ENCODE peak calls at places on chromosomes 7 and 10, in six cellular contexts. X is spleen, N is foreskin fibroblast, P is IMR-90, B is fibroblast of mammary gland, J is AG04450. Y is an unnamed sample.

GRCh38 chr10:69344591-69345244 is 66.4 kb downstream of the HK1 start:
- DNase-seq in X (peak), B (no peak), P (no peak), J (no peak), N (no peak), Y (no peak)

GRCh38 chr7:79523426-79523825 is 70.0 kb upstream of the MAGI2 start:
- DNase-seq in X (no peak), N (peak), B (peak), P (peak), J (no peak), Y (no peak)

GRCh38 chr7:105487559-105488218 is 34.4 kb downstream of the PUS7 start:
- DNase-seq in B (peak), P (peak), N (peak), J (peak), X (no peak), Y (no peak)

GRCh38 chr7:69746383-69746782 is 148.1 kb downstream of the AUTS2 start:
- DNase-seq in B (no peak), J (no peak), X (no peak), N (no peak), P (no peak), Y (no peak)

GRCh38 chr10:75776738-75777504 is 345.5 kb downstream of the LRMDA start:
- DNase-seq in P (no peak), B (no peak), J (no peak), X (no peak), N (no peak), Y (no peak)

GRCh38 chr10:24209421-24209770 is 458 bp downstream of the KIAA1217 start:
- DNase-seq in B (peak), X (no peak), P (peak), J (no peak), N (peak), Y (no peak)

GRCh38 chr7:48424731-48425130 is 253.5 kb downstream of the ABCA13 start:
- DNase-seq in B (peak), N (no peak), P (peak), X (no peak), J (no peak), Y (no peak)

GRCh38 chr7:139095194-139095659 is 14.3 kb downstream of the ZC3HAV1 start:
- DNase-seq in J (no peak), X (peak), B (no peak), P (no peak), N (no peak), Y (no peak)

GRCh38 chr7:10128748-10129147 is 844.9 kb upstream of the PHF14 start:
- DNase-seq in P (no peak), X (no peak), B (no peak), J (no peak), N (no peak), Y (no peak)
- TF ChIP-seq CTCF in P (no peak), X (no peak), B (no peak), J (no peak), N (no peak), Y (no peak)

GRCh38 chr10:117138838-117139580 is 939 bp upstream of the VAX1 start:
- DNase-seq in P (no peak), X (no peak), N (no peak), B (no peak), J (no peak), Y (no peak)
- H3K4me3 ChIP-seq in P (no peak), X (no peak), N (no peak), B (no peak), J (no peak), Y (no peak)

GRCh38 chr10:73773152-73773879 is 8.5 kb upstream of the CHCHD1 start:
- DNase-seq in J (no peak), P (peak), X (no peak), B (peak), N (peak), Y (no peak)

GRCh38 chr10:73771722-73772279 is 10.0 kb upstream of the CHCHD1 start:
- DNase-seq in J (peak), B (peak), X (peak), P (peak), N (peak), Y (no peak)

GRCh38 chr10:73769396-73769795 is 12.5 kb upstream of the CHCHD1 start:
- DNase-seq in P (no peak), N (no peak), X (no peak), B (no peak), J (no peak), Y (no peak)

GRCh38 chr10:73774637-73775036 is 7.2 kb upstream of the CHCHD1 start:
- DNase-seq in J (no peak), N (peak), X (no peak), P (peak), B (peak), Y (no peak)

GRCh38 chr10:73772280-73773151 is 9.3 kb upstream of the CHCHD1 start:
- DNase-seq in X (peak), B (peak), P (peak), N (peak), J (peak), Y (peak)
- TF ChIP-seq CTCF in X (peak), B (no peak), P (peak), N (no peak), J (no peak), Y (no peak)

GRCh38 chr7:157278791-157279678 is 57.8 kb upstream of the DNAJB6 start:
- DNase-seq in B (peak), J (no peak), P (no peak), N (peak), X (peak), Y (no peak)
- H3K4me3 ChIP-seq in B (peak), J (peak), P (no peak), N (peak), X (peak), Y (peak)

GRCh38 chr7:94394058-94394398 is 667 bp upstream of the COL1A2 start:
- DNase-seq in B (peak), N (no peak), P (peak), X (no peak), J (peak), Y (no peak)
- TF ChIP-seq CTCF in B (no peak), N (no peak), P (no peak), X (no peak), J (no peak), Y (no peak)

GRCh38 chr7:150383710-150384397 is 4.7 kb downstream of the ZNF775 start:
- DNase-seq in N (no peak), J (no peak), B (no peak), P (no peak), X (no peak), Y (no peak)

GRCh38 chr7:150385240-150385830 is 6.2 kb downstream of the ZNF775 start:
- DNase-seq in J (no peak), X (no peak), B (no peak), N (no peak), P (no peak), Y (no peak)

GRCh38 chr7:150382123-150382843 is 3.2 kb downstream of the ZNF775 start:
- DNase-seq in J (no peak), X (no peak), N (no peak), P (no peak), B (no peak), Y (no peak)

GRCh38 chr7:150382844-150383225 is 3.7 kb downstream of the ZNF775 start:
- DNase-seq in J (no peak), B (peak), X (no peak), N (peak), P (no peak), Y (no peak)

DNA sequence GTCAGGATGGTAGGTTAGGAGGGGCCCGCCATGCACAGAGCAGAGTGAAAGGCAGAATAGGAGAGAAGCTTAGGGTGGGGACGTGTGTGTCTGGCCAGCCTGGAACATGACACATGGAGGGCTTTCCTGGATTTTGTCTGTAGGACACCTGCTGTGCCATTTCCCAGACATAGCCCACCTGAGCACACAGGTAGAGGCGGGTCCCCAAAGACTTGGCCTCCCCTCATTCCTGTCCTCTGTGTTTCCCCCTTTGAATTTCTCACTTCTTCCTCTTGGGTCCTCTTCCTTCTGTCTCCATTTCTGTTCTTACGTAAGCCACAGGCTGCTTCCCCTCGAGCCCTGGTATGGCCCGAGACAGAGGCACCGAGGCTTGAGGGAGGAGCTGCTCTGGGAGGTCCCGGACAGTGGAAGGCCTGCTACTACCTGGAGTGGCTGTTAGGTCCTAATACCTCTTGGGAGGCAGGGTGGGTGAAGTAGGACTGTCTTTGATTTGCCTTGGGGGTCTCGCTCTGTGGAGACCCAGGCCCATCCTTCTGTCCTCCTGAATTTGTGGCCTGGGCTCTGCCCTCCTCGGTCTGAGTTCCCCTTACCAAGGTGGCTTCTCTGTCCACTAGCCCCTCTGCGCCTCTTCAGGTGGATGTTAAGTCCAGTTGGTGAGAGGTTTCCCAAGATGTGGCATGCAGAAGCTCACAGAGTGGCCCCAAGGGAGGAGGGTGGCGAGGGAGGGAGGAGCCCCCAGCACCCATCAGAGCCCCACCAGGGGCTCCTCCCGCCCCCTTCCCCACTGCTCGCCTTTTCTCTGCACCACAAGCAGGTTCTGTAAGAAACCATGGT is 5.5 kb downstream of the ZNF775 start:
- DNase-seq in N (no peak), B (no peak), X (no peak), J (no peak), P (no peak), Y (no peak)
- H3K4me3 ChIP-seq in N (no peak), B (no peak), X (no peak), J (no peak), P (no peak), Y (no peak)